ENCODE peak calls at places on chromosomes 12 and 14, in eight cellular contexts. U is GM23248, W is PC-3, T is endothelial cell of umbilical vein, Z is neural progenitor cell, B is H1, F is HCT116, D is mammary epithelial cell. X is an unnamed sample. For H4K20me1 and H3K4me1, the result is how much of the 10 kb centered on the place peaks cover.

GRCh38 chr14:24441904-24442239 is 704 bp downstream of the SDR39U1 start:
- DNase-seq in U (peak), W (peak), F (no peak), D (no peak), B (no peak), Z (no peak), T (no peak), X (no peak)

GRCh38 chr12:95532851-95533250 is 18.4 kb downstream of the USP44 start:
- DNase-seq in F (no peak), D (peak), W (peak), U (peak), T (no peak), B (no peak), Z (no peak), X (no peak)

GRCh38 chr12:75437564-75437963 is 43.0 kb upstream of the GLIPR1 start:
- DNase-seq in Z (no peak), B (no peak), D (peak), U (peak), F (no peak), T (peak), W (peak), X (no peak)

GRCh38 chr14:77498984-77499527 is 440 bp upstream of the ISM2 start:
- DNase-seq in F (no peak), W (no peak), D (no peak), T (no peak), B (no peak), Z (peak), U (peak), X (no peak)

GRCh38 chr14:42322486-42323284 is 716.0 kb downstream of the LRFN5 start:
- DNase-seq in B (no peak), U (no peak), D (no peak), T (no peak), W (no peak), F (no peak), Z (no peak), X (no peak)

GRCh38 chr14:68978550-68978911 is 571 bp downstream of the ACTN1 start:
- DNase-seq in F (no peak), B (no peak), D (peak), W (peak), Z (peak), T (peak), U (peak), X (peak)

GRCh38 chr14:60294670-60295069 is 45.6 kb downstream of the PPM1A start:
- DNase-seq in T (peak), B (no peak), F (no peak), Z (no peak), U (no peak), W (peak), D (no peak), X (no peak)

GRCh38 chr14:26204954-26205479 is 392.8 kb downstream of the NOVA1 start:
- DNase-seq in D (no peak), F (no peak), W (no peak), B (no peak), T (peak), Z (peak), U (peak), X (no peak)

GRCh38 chr12:64616221-64616620 is 5.9 kb downstream of the RASSF3 start:
- DNase-seq in D (no peak), U (peak), F (no peak), T (peak), W (no peak), B (no peak), Z (no peak), X (no peak)

GRCh38 chr12:12364787-12365441 is 8.0 kb downstream of the BORCS5 start:
- DNase-seq in D (no peak), B (no peak), U (no peak), W (no peak), T (no peak), F (no peak), Z (no peak), X (no peak)

GRCh38 chr14:26730929-26731618 is 133.2 kb upstream of the NOVA1 start:
- DNase-seq in T (peak), F (no peak), Z (peak), W (peak), D (no peak), B (peak), U (peak), X (no peak)

GRCh38 chr14:26794731-26795130 is 196.9 kb upstream of the NOVA1 start:
- DNase-seq in B (no peak), W (no peak), Z (no peak), F (no peak), T (no peak), U (peak), D (no peak), X (no peak)

GRCh38 chr12:13318231-13319015 is 121.9 kb downstream of the EMP1 start:
- DNase-seq in B (no peak), F (no peak), T (no peak), Z (no peak), U (no peak), W (no peak), D (no peak), X (no peak)

GRCh38 chr14:85288041-85288440 is 241.9 kb upstream of the FLRT2 start:
- DNase-seq in W (no peak), B (no peak), U (no peak), T (no peak), Z (no peak), D (no peak), F (no peak), X (no peak)

GRCh38 chr12:61566183-61566582 is 694.0 kb upstream of the USP15 start:
- DNase-seq in D (no peak), B (no peak), F (no peak), U (no peak), W (no peak), T (no peak), Z (no peak), X (no peak)

GRCh38 chr12:96989916-96990315 is 82.9 kb downstream of the NEDD1 start:
- DNase-seq in T (peak), Z (peak), F (peak), U (peak), W (peak), B (no peak), D (peak), X (peak)

GRCh38 chr14:70788893-70789292 is 20.4 kb downstream of the MAP3K9 start:
- DNase-seq in F (no peak), D (no peak), Z (no peak), W (no peak), B (no peak), U (no peak), T (no peak), X (no peak)

GRCh38 chr14:90820958-90821357 is 4.7 kb upstream of the TTC7B start:
- DNase-seq in U (peak), F (no peak), W (peak), T (no peak), D (peak), Z (no peak), B (no peak), X (no peak)

GRCh38 chr14:87014854-87015253 is 978.1 kb downstream of the GALC start:
- DNase-seq in U (no peak), B (no peak), W (no peak), D (no peak), T (no peak), F (no peak), Z (no peak), X (no peak)

GRCh38 chr12:75981773-75982564 is 49.6 kb downstream of the PHLDA1 start:
- DNase-seq in F (peak), T (peak), U (no peak), Z (no peak), B (no peak), D (no peak), W (no peak), X (no peak)

GRCh38 chr14:73887116-73887490 is 444 bp downstream of the ZNF410 start:
- DNase-seq in W (no peak), T (peak), U (peak), Z (no peak), D (no peak), B (no peak), F (no peak), X (no peak)

GRCh38 chr12:3432176-3432742 is 58.7 kb upstream of the PRMT8 start:
- DNase-seq in U (no peak), Z (peak), D (peak), B (no peak), F (no peak), W (no peak), T (no peak), X (no peak)

GRCh38 chr12:78931466-78931990 is 67.0 kb downstream of the SYT1 start:
- DNase-seq in F (no peak), U (no peak), T (no peak), B (no peak), D (no peak), W (no peak), Z (peak), X (no peak)

GRCh38 chr14:52455291-52456088 is 96.8 kb downstream of the TXNDC16 start:
- DNase-seq in W (peak), B (no peak), D (peak), U (peak), T (no peak), Z (no peak), F (no peak), X (no peak)

GRCh38 chr12:110778801-110779577 is 36.3 kb upstream of the PPP1CC start:
- DNase-seq in B (no peak), Z (no peak), F (no peak), D (no peak), U (no peak), W (no peak), T (no peak), X (no peak)

GRCh38 chr12:110776410-110776809 is 33.7 kb upstream of the PPP1CC start:
- DNase-seq in W (no peak), B (no peak), F (no peak), T (no peak), U (no peak), D (no peak), Z (no peak), X (no peak)

GRCh38 chr12:110775997-110776396 is 33.3 kb upstream of the PPP1CC start:
- DNase-seq in T (no peak), B (no peak), F (no peak), W (no peak), Z (no peak), D (no peak), U (no peak), X (no peak)

GRCh38 chr12:110780448-110780847 is 37.8 kb upstream of the PPP1CC start:
- DNase-seq in Z (no peak), D (no peak), T (no peak), W (no peak), B (no peak), F (no peak), U (no peak), X (no peak)

DNA sequence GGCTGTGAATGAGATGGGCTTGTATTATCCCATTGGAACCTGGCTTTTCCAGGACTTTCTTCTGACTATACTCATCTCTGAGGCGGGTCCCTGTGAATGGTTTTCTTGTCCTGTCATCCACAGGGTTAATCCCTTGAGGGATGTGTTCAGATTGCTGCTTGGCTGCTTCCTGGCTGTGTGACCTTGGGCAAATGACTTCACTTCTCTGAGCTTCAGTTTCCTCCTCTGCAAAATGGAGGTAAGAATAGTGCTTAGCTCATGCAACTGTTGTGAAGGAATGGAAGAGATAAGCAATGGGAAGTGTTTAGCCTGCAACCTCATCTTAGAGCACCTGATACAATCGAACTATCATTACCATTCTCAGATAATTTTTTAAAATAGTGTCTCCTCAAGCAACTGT is 32.1 kb upstream of the PPP1CC start:
- DNase-seq in B (no peak), Z (no peak), F (no peak), T (no peak), W (no peak), D (no peak), U (no peak), X (no peak)
- H2AFZ ChIP-seq in B (no peak), Z (no peak), F (no peak), T (no peak), W (no peak), D (no peak), U (no peak), X (no peak)

DNA sequence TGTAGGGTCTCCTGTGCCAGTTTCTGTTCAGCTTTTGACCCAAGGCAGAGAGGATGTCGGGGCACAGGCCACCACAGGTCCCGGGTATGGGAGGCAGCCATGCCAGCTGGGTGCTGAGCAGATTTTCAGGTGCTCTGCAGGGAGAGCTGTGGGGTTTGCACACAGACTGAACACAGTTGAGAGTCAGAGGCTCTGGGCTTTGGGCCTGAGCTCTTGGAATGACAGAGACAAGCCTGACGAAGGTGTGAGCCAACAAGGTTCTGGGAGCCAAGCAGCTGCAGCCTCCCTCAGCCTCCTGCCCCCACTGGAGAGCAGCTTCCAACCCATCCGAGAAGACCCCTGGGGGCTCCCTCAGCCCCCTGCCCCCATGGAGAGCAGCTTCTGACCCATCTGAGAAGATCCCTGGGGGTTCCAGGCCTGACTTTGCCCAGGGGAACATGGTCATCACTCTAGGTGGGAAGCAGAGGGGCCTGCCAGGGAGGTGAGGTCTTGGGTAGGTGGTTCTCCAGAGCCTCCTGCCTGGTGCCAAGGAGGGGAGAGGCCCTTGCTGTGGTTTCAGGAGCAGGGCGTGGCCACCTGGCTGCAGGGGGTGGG is 13.8 kb downstream of the FBRSL1 start:
- DNase-seq in D (no peak), B (no peak), T (no peak), W (peak), U (no peak), F (no peak), Z (no peak), X (no peak)
- H4K20me1 ChIP-seq in D (under half), B (half or more), T (under half), W (half or more), U (under half), F (under half), Z (half or more), X (half or more)

GRCh38 chr14:65259000-65259399 is 153.5 kb upstream of the FUT8 start:
- DNase-seq in B (no peak), F (no peak), D (no peak), Z (no peak), W (no peak), U (no peak), T (peak), X (no peak)
- H3K4me1 ChIP-seq in B (under half), F (half or more), D (under half), Z (under half), W (half or more), U (half or more), T (under half), X (half or more)

DNA sequence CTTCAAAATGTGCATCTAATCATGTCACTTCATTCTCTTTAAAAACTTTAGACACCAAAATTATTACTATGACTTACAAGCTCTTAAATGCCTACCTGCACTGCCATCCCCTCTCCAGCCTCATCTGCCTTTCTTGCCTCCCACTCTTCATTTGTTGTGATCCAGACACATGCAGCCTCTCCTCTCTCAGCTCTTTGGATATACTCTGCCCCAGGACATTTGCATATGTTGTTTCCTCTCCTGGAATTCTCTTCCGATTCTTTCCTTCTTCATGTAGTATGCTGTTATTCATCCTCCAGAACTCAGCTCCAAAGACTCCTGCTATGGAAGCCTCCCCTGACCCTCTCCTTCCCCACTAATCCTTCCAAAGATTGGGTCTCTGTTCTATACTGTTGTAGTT is 197.6 kb downstream of the ANO4 start:
- DNase-seq in U (no peak), T (no peak), B (no peak), D (no peak), F (no peak), Z (no peak), W (no peak), X (no peak)
- H2AFZ ChIP-seq in U (no peak), T (no peak), B (no peak), D (no peak), F (no peak), Z (no peak), W (no peak), X (no peak)

GRCh38 chr14:37826869-37827268 is 231.4 kb downstream of the TTC6 start:
- DNase-seq in U (no peak), T (no peak), W (peak), F (no peak), B (no peak), D (no peak), Z (no peak), X (no peak)
- H4K20me1 ChIP-seq in U (under half), T (under half), W (under half), F (under half), B (under half), D (under half), Z (under half), X (under half)

GRCh38 chr14:103110681-103111296 is 12.5 kb upstream of the TNFAIP2 start:
- DNase-seq in B (no peak), F (no peak), D (no peak), U (no peak), T (no peak), W (no peak), Z (no peak), X (peak)

GRCh38 chr14:103112488-103113243 is 10.6 kb upstream of the TNFAIP2 start:
- DNase-seq in D (no peak), B (no peak), T (no peak), F (no peak), W (no peak), Z (no peak), U (no peak), X (peak)

GRCh38 chr14:103111297-103111981 is 11.8 kb upstream of the TNFAIP2 start:
- DNase-seq in U (no peak), F (no peak), T (no peak), B (no peak), W (no peak), Z (no peak), D (no peak), X (peak)

GRCh38 chr14:103113774-103114173 is 9.5 kb upstream of the TNFAIP2 start:
- DNase-seq in U (no peak), D (no peak), Z (no peak), B (no peak), W (no peak), F (no peak), T (no peak), X (no peak)

DNA sequence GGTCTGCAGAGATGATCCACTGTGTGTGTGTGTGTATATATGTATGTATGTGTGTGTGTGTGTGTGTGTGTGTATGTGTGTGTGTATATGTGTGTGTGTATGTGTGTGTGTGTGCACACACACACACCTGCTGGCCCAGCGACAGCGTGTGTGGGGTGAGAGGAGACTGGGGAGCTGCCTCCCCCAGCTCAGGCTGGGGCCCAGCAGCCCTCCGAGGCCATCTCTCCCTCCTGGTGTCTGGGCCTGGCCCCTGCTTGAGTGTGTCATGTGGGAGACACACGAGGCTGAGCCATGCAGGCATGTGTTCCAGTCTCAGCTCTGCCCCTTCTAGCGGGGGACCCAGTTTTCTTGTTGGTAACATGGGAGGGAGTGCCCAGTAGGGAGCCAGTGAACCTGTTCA is 10.0 kb upstream of the TNFAIP2 start:
- DNase-seq in Z (no peak), T (no peak), W (no peak), B (no peak), U (no peak), D (no peak), F (no peak), X (no peak)
- H3K4me1 ChIP-seq in Z (under half), T (under half), W (under half), B (under half), U (under half), D (under half), F (half or more), X (half or more)

DNA sequence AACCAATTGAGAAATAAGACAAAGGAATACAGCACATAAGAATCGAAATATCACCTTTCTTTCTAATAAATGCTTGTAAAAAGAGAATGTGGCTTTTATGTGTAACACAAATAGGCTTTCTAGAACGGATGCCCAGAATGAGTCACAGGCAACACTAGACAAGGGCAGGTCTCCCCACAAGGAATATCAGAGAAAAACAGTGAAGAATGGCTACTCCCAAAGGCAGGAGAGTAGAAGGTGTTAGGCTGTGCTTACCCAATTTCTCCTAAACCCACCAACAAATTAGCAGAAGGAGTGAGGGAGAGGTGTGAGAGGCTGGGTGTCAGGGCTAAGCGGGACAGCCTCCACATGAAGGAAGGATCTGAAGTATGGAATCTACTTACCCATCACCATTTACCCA is 55.2 kb downstream of the GALNT4 start:
- DNase-seq in D (peak), Z (no peak), T (peak), W (peak), U (peak), F (no peak), B (no peak), X (no peak)
- H2AFZ ChIP-seq in D (peak), Z (no peak), T (peak), W (no peak), U (peak), F (no peak), B (no peak), X (no peak)

GRCh38 chr14:54580933-54581332 is 14.0 kb downstream of the SAMD4A start:
- DNase-seq in B (no peak), Z (no peak), D (no peak), U (no peak), W (no peak), T (no peak), F (no peak), X (no peak)
- H4K20me1 ChIP-seq in B (under half), Z (under half), D (under half), U (under half), W (under half), T (under half), F (under half), X (under half)

DNA sequence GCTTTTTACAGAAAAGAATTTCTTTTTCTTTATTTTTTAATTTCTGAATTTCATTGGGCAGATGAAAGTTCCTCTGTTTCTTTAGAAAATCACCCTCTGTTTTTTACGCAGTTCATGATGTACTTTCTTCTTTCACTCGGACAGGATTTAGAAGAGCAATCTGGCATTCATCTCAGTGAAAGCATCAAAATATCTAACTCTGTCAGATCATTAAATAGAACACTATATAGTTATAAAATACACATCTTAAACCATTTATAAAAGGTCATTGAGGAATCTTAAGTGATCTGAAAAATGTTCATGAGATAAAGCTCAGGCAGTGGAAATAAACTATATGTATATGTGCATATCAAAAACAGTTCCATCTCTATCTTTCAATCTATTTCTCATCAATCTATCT is 3.9 kb downstream of the IFNG-AS1 start:
- DNase-seq in T (no peak), F (no peak), D (no peak), Z (no peak), W (no peak), U (no peak), B (no peak), X (no peak)
- H3K4me1 ChIP-seq in T (under half), F (under half), D (under half), Z (under half), W (under half), U (under half), B (under half), X (under half)